ENCODE peak calls at places on chromosomes 6 and 20, in eight cellular contexts. P is hepatocyte, A is retinal pigment epithelial cell, C is OCI-LY7, G is Panc1, D is ascending aorta, B is AG04449, Y is tibial nerve. F is an unnamed sample.

GRCh38 chr20:56974499-56975250 is 291.8 kb downstream of the BMP7 start:
- DNase-seq in P (peak), A (no peak), C (peak), G (no peak), D (no peak), B (peak), Y (no peak), F (peak)

GRCh38 chr6:10528170-10528981 is 7.2 kb downstream of the GCNT2 start:
- DNase-seq in P (peak), A (peak), C (peak), G (peak), D (peak), B (no peak), Y (no peak), F (peak)

GRCh38 chr6:157635388-157636244 is 187.4 kb upstream of the SNX9 start:
- DNase-seq in P (no peak), A (no peak), C (no peak), G (no peak), D (no peak), B (no peak), Y (no peak), F (no peak)

GRCh38 chr20:9285617-9286016 is 216.7 kb downstream of the PLCB4 start:
- DNase-seq in P (no peak), A (no peak), C (no peak), G (no peak), D (no peak), B (no peak), Y (no peak), F (no peak)

GRCh38 chr20:33649201-33649631 is 12.9 kb upstream of the C20orf144 start:
- DNase-seq in P (no peak), A (no peak), C (no peak), G (no peak), D (no peak), B (no peak), Y (no peak), F (no peak)

GRCh38 chr6:130027948-130028347 is 9.6 kb downstream of the L3MBTL3 start:
- DNase-seq in P (no peak), A (no peak), C (peak), G (no peak), D (no peak), B (no peak), Y (no peak), F (no peak)

GRCh38 chr6:170311696-170312095 is 5.1 kb downstream of the FAM120B start:
- DNase-seq in P (no peak), A (no peak), C (no peak), G (no peak), D (no peak), B (no peak), Y (no peak), F (no peak)

GRCh38 chr6:121867095-121867494 is 431.6 kb downstream of the GJA1 start:
- DNase-seq in P (no peak), A (no peak), C (no peak), G (no peak), D (no peak), B (no peak), Y (no peak), F (no peak)

GRCh38 chr6:34145161-34146020 is 496 bp downstream of the GRM4 start:
- DNase-seq in P (peak), A (no peak), C (peak), G (no peak), D (no peak), B (no peak), Y (no peak), F (no peak)

GRCh38 chr6:105135056-105135455 is 44.8 kb downstream of the POPDC3 start:
- DNase-seq in P (no peak), A (no peak), C (no peak), G (peak), D (no peak), B (no peak), Y (no peak), F (no peak)

GRCh38 chr6:88633782-88634181 is 329.6 kb downstream of the RNGTT start:
- DNase-seq in P (no peak), A (no peak), C (no peak), G (no peak), D (no peak), B (no peak), Y (no peak), F (no peak)

GRCh38 chr6:88626460-88626859 is 337.0 kb downstream of the RNGTT start:
- DNase-seq in P (no peak), A (no peak), C (no peak), G (no peak), D (no peak), B (no peak), Y (no peak), F (no peak)

GRCh38 chr6:88631830-88632229 is 331.6 kb downstream of the RNGTT start:
- DNase-seq in P (no peak), A (no peak), C (peak), G (no peak), D (no peak), B (no peak), Y (no peak), F (no peak)

GRCh38 chr6:88629838-88630462 is 333.5 kb downstream of the RNGTT start:
- DNase-seq in P (no peak), A (peak), C (peak), G (no peak), D (no peak), B (no peak), Y (no peak), F (no peak)
- TF ChIP-seq CTCF in P (no peak), A (peak), C (peak), G (peak), D (no peak), B (no peak), Y (no peak), F (no peak)

GRCh38 chr20:49724637-49725606 is 11.2 kb upstream of the B4GALT5 start:
- DNase-seq in P (no peak), A (peak), C (peak), G (no peak), D (no peak), B (no peak), Y (peak), F (no peak)
- H3K4me3 ChIP-seq in P (no peak), A (peak), C (no peak), G (no peak), D (no peak), B (no peak), Y (no peak), F (no peak)

GRCh38 chr6:31037169-31037568 is 26.9 kb downstream of the MUC22 start:
- DNase-seq in P (no peak), A (no peak), C (no peak), G (no peak), D (no peak), B (no peak), Y (no peak), F (no peak)
- TF ChIP-seq CTCF in P (no peak), A (no peak), C (no peak), G (no peak), D (no peak), B (no peak), Y (no peak), F (no peak)

DNA sequence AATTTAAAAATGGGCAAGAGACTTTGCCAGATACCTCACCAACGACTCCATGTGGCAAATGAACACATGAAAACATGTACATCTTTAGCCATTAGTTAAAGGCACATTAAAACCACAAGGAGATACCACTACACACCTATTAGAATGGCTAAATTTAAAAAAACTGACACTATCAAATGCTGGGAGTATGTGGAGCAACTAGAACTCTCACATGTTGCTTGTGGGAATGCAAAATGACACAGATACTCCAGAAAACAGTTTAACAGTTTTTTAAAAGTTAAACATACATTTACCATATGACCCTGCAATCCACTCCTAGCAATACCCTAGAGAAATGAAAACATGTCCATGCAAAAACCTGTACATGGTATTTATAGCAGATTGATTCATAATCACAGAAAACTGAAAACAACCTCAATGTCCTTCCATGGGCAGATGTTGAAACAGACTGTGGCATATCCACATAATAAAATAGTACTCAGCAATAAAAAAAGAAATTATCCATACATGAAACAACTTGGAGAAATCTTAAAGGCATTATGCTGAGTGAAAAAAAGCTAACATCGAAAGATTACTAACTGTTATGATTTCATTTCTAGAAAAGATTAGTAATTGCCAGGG is 1.9 kb downstream of the RAB23 start:
- DNase-seq in P (no peak), A (no peak), C (no peak), G (no peak), D (no peak), B (no peak), Y (no peak), F (no peak)
- H3K4me3 ChIP-seq in P (no peak), A (no peak), C (no peak), G (no peak), D (peak), B (peak), Y (no peak), F (no peak)

GRCh38 chr6:119726086-119726485 is 376.5 kb upstream of the MAN1A1 start:
- DNase-seq in P (no peak), A (no peak), C (no peak), G (no peak), D (no peak), B (no peak), Y (no peak), F (no peak)

GRCh38 chr6:119717942-119718341 is 368.4 kb upstream of the MAN1A1 start:
- DNase-seq in P (no peak), A (no peak), C (no peak), G (no peak), D (no peak), B (no peak), Y (no peak), F (no peak)

GRCh38 chr6:119716668-119717270 is 367.2 kb upstream of the MAN1A1 start:
- DNase-seq in P (no peak), A (no peak), C (no peak), G (no peak), D (no peak), B (no peak), Y (no peak), F (no peak)

GRCh38 chr6:119720160-119720559 is 370.6 kb upstream of the MAN1A1 start:
- DNase-seq in P (no peak), A (no peak), C (peak), G (no peak), D (no peak), B (no peak), Y (no peak), F (no peak)
- TF ChIP-seq CTCF in P (no peak), A (no peak), C (peak), G (peak), D (no peak), B (peak), Y (no peak), F (no peak)

DNA sequence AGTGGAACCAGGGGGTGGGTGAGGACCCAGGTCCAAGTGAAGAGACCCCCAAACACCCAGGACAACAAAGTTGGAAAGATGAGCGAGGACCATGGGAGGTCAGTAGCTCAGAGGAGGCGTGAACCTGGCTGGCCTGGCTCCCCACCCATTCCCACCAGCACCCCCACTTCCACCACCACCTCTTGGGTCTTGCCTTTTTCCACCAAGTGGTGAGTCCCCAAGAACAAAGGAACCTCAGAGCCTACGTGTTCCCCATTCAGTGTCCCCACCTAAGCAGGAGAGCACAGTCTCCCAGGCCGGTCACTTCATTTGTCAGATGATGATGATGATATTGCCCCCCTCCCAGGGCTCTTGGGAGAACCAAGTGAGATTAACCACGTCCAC is 531 bp upstream of the VWA7 start:
- DNase-seq in P (no peak), A (no peak), C (no peak), G (no peak), D (no peak), B (no peak), Y (no peak), F (no peak)
- H3K4me3 ChIP-seq in P (no peak), A (no peak), C (no peak), G (no peak), D (no peak), B (no peak), Y (no peak), F (no peak)

GRCh38 chr20:50400705-50401045 is 109.5 kb upstream of the PTPN1 start:
- DNase-seq in P (no peak), A (no peak), C (no peak), G (no peak), D (no peak), B (no peak), Y (no peak), F (no peak)

GRCh38 chr20:50401047-50401586 is 109.1 kb upstream of the PTPN1 start:
- DNase-seq in P (no peak), A (no peak), C (no peak), G (no peak), D (no peak), B (no peak), Y (no peak), F (no peak)

GRCh38 chr20:50399003-50399916 is 110.9 kb upstream of the PTPN1 start:
- DNase-seq in P (peak), A (no peak), C (no peak), G (no peak), D (peak), B (no peak), Y (no peak), F (no peak)

GRCh38 chr20:50398471-50399002 is 111.6 kb upstream of the PTPN1 start:
- DNase-seq in P (no peak), A (no peak), C (no peak), G (no peak), D (no peak), B (no peak), Y (no peak), F (no peak)

DNA sequence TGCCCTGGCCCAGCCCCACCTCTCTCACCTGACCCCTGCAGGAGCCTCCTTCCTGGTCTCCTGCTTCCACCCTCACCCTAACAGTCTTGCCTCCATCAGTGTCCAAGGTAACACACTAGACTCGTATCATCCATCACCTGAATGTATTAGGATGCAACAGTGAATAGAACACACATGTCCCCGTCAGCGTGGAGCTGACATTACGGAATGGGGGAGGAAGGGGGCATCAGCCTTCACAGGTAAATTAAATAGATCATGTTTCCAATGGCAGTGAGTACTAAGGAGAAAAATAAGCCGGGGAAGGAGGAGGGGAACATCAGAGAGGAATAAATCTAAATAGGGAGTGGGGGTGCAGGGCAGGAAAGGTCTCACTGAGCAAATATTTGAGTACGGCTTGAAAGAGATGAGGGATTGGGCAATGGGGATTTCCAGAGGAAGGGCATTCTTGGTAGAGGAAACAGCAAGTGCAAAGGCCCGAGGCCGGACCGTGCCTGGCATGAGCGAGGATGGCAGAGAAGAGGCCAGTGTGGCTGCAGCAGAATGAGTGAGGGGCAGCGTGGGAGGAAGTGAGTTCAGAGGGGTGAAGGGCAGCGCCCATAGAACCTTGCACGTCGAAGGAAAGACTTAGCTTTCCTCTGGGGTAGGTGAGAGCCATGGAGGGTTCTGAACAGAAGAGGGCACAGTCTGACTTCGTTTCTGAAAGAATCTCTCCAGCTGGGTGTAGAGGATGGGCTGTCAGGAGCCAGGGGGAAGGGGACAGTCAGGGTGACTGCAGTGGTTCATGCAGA is 110.1 kb upstream of the PTPN1 start:
- DNase-seq in P (no peak), A (no peak), C (no peak), G (no peak), D (no peak), B (no peak), Y (no peak), F (no peak)
- TF ChIP-seq CTCF in P (no peak), A (no peak), C (no peak), G (no peak), D (no peak), B (no peak), Y (no peak), F (no peak)

GRCh38 chr20:43558412-43559146 is at the start of gene SGK2:
- DNase-seq in P (peak), A (no peak), C (no peak), G (no peak), D (no peak), B (no peak), Y (no peak), F (no peak)
- H3K4me3 ChIP-seq in P (peak), A (no peak), C (no peak), G (no peak), D (no peak), B (no peak), Y (no peak), F (no peak)

DNA sequence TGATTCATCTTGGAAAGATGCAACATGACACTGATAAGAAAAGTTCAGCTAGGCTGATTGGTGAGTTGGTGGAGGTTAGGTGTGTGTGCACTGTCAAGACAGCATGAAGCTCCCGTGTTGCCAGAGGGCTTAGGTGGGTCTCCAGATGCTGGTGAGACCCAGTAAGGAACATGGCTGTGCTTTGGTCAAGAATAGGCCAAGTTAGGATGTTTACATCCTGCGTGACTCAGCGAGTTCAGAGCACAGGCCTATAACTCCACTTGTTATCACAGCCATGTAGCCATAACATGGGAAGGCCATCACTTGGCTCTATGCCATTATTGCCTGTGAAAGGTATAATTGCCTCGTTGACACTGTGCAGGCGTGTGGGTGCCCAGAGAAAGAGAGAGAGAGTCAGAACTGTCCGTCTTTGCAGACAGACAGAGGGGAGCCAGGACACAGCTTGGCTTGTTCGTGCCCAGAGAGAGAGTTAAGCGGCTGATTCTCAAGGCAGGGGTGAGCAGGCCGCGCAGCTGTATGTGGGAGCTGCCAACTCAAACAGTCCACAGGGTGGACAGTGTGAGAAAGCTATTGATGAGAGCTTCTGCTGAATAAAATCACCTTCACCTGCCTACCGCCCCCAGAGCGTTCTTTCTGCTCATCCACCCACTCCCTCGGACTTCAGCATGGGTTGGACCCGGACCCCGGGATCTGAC is 43.5 kb downstream of the OR2B6 start:
- DNase-seq in P (no peak), A (no peak), C (no peak), G (no peak), D (no peak), B (no peak), Y (no peak), F (no peak)
- TF ChIP-seq CTCF in P (no peak), A (no peak), C (no peak), G (no peak), D (no peak), B (no peak), Y (no peak), F (no peak)

F was measured in LNCaP clone FGC.